ENCODE peak calls at places on chromosomes 12 and 14, in nine cellular contexts. Y is PC-3, T is spleen, L is ascending aorta, S is osteoblast, E is body of pancreas, D is iPS DF 6.9, B is A549, N is testis. M is an unnamed sample.

GRCh38 chr12:57905812-57906475 is 35.4 kb upstream of the ATP23 start:
- DNase-seq in Y (no peak), T (no peak), L (no peak), S (no peak), E (no peak), D (no peak), B (no peak), N (no peak), M (no peak)

GRCh38 chr12:131454418-131455217 is 256.3 kb upstream of the SFSWAP start:
- DNase-seq in Y (peak), T (peak), L (no peak), S (no peak), E (peak), D (peak), B (peak), N (peak), M (peak)

GRCh38 chr12:99810718-99811593 is 163.4 kb downstream of the GARIN6 start:
- DNase-seq in Y (peak), T (no peak), L (no peak), S (peak), E (peak), D (no peak), B (peak), N (peak), M (no peak)

GRCh38 chr12:46266869-46267617 is 1.8 kb downstream of the SLC38A1 start:
- DNase-seq in Y (peak), T (peak), L (no peak), S (peak), E (peak), D (no peak), B (peak), N (peak), M (peak)

GRCh38 chr14:82855912-82856381 is 1322.3 kb upstream of the SEL1L start:
- DNase-seq in Y (peak), T (no peak), L (no peak), S (no peak), E (no peak), D (no peak), B (no peak), N (no peak), M (no peak)

GRCh38 chr12:31804185-31804504 is 75.3 kb upstream of the AMN1 start:
- DNase-seq in Y (no peak), T (no peak), L (no peak), S (no peak), E (no peak), D (no peak), B (no peak), N (no peak), M (no peak)

GRCh38 chr14:68823434-68824206 is 30.8 kb upstream of the ZFP36L1 start:
- DNase-seq in Y (no peak), T (no peak), L (no peak), S (no peak), E (peak), D (no peak), B (no peak), N (no peak), M (no peak)

GRCh38 chr12:64893961-64894360 is 69.5 kb downstream of the TBC1D30 start:
- DNase-seq in Y (peak), T (no peak), L (no peak), S (peak), E (no peak), D (no peak), B (no peak), N (no peak), M (no peak)

GRCh38 chr14:72433511-72433910 is 460.4 kb downstream of the DPF3 start:
- DNase-seq in Y (peak), T (no peak), L (no peak), S (peak), E (no peak), D (no peak), B (peak), N (no peak), M (no peak)

GRCh38 chr14:85701763-85702162 is 171.8 kb downstream of the FLRT2 start:
- DNase-seq in Y (no peak), T (no peak), L (no peak), S (no peak), E (no peak), D (no peak), B (no peak), N (no peak), M (no peak)

GRCh38 chr14:74251546-74252030 is 12.3 kb downstream of the VSX2 start:
- DNase-seq in Y (peak), T (peak), L (peak), S (peak), E (peak), D (no peak), B (peak), N (peak), M (peak)

GRCh38 chr12:3772380-3772779 is 19.5 kb upstream of the CRACR2A start:
- DNase-seq in Y (no peak), T (no peak), L (no peak), S (peak), E (no peak), D (no peak), B (no peak), N (no peak), M (no peak)

GRCh38 chr14:72515779-72516770 is 377.8 kb downstream of the DPF3 start:
- DNase-seq in Y (peak), T (no peak), L (no peak), S (no peak), E (peak), D (no peak), B (no peak), N (peak), M (peak)

GRCh38 chr12:67853204-67853603 is 136.0 kb upstream of the IFNG-AS1 start:
- DNase-seq in Y (no peak), T (no peak), L (no peak), S (no peak), E (no peak), D (no peak), B (no peak), N (no peak), M (no peak)

GRCh38 chr12:23830210-23830609 is 119.3 kb downstream of the SOX5 start:
- DNase-seq in Y (no peak), T (no peak), L (no peak), S (no peak), E (no peak), D (no peak), B (no peak), N (no peak), M (no peak)

GRCh38 chr14:20692111-20692751 is 3.7 kb downstream of the ANG start:
- DNase-seq in Y (no peak), T (no peak), L (no peak), S (no peak), E (no peak), D (no peak), B (no peak), N (no peak), M (no peak)

GRCh38 chr14:42110167-42110566 is 503.5 kb downstream of the LRFN5 start:
- DNase-seq in Y (peak), T (no peak), L (no peak), S (peak), E (no peak), D (peak), B (peak), N (peak), M (peak)

GRCh38 chr12:2540535-2540941 is 254.2 kb upstream of the FKBP4 start:
- DNase-seq in Y (no peak), T (peak), L (no peak), S (no peak), E (no peak), D (no peak), B (no peak), N (no peak), M (peak)

GRCh38 chr12:76080017-76080728 is 4.3 kb downstream of the NAP1L1 start:
- DNase-seq in Y (no peak), T (no peak), L (no peak), S (no peak), E (no peak), D (no peak), B (no peak), N (no peak), M (no peak)

GRCh38 chr12:119649202-119649808 is 18.6 kb upstream of the PRKAB1 start:
- DNase-seq in Y (peak), T (no peak), L (no peak), S (no peak), E (no peak), D (no peak), B (peak), N (no peak), M (no peak)

GRCh38 chr12:88391556-88391955 is 188.7 kb downstream of the KITLG start:
- DNase-seq in Y (peak), T (no peak), L (no peak), S (peak), E (no peak), D (no peak), B (peak), N (no peak), M (no peak)

GRCh38 chr12:110022980-110023633 is 23.9 kb downstream of the ANKRD13A start:
- DNase-seq in Y (no peak), T (no peak), L (no peak), S (peak), E (no peak), D (no peak), B (no peak), N (no peak), M (no peak)

GRCh38 chr12:6223545-6223944 is 23.3 kb downstream of the CD9 start:
- DNase-seq in Y (no peak), T (no peak), L (no peak), S (no peak), E (no peak), D (no peak), B (no peak), N (no peak), M (no peak)
- H3K27ac ChIP-seq in Y (no peak), T (no peak), L (peak), S (no peak), E (no peak), D (no peak), B (no peak), N (no peak), M (no peak)

DNA sequence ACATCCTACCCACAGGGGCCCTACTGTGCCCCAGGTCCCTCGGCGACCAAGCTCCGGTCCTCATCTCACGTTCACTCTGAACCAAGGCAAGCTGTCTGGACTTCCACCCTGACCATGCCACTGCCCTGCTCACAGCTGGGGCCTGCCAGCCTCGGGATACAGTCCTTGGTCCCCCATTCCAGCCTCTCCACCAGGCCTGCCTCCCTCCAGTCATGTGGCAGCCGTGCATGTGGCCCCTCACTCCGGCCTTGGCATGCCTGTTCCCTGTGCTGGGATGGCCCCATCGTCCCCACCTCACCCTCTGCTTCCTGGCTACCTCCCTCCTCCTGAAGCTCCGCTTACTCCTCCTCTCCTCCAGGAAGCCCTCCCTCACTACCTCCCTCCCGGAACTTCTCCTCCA is 38.6 kb upstream of the DLK1 start:
- DNase-seq in Y (no peak), T (no peak), L (no peak), S (no peak), E (no peak), D (no peak), B (no peak), N (no peak), M (no peak)
- H3K27ac ChIP-seq in Y (no peak), T (no peak), L (no peak), S (no peak), E (no peak), D (no peak), B (peak), N (no peak), M (no peak)

GRCh38 chr12:121239704-121240420 is 29.9 kb downstream of the P2RX4 start:
- DNase-seq in Y (no peak), T (no peak), L (no peak), S (peak), E (no peak), D (no peak), B (no peak), N (no peak), M (no peak)
- H3K27ac ChIP-seq in Y (no peak), T (peak), L (peak), S (peak), E (no peak), D (no peak), B (no peak), N (peak), M (no peak)

DNA sequence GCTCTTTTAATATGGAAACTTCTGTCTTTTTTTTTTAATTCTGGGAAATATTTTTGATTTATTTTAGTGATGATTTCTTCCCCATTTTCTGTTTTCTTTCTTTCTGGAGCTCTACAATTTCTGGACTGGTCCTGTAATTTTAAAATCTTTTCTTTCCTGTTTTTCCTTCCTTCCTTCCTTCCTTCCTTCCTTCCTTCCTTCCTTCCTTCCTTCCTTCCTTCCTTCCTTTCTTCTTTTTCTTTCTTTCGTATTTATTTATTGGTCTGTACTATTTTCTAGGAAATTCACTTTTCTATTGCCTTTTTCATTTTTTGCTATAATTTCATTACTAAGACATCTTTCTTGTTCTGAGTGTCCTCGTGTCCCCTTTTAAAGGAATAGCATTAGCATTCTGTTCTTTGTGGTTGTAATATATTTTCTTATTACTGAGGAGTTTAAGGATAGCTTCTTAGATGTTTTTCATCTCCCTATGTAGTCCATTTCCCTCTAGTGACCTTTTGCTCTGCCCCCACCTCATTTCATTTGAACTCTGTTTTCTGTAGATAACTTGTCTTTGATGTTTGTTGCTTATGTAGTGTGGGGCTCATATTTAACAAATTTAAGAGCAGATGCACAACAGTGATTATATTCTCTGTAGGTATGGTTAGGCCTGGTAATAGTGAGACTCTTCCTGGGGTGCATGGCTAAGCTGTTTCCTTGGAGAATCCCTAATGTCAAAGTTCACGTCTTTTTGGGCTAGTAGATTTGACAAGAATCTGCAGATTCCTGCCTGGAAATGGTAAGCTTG is 38.0 kb downstream of the TBC1D15 start:
- DNase-seq in Y (no peak), T (no peak), L (no peak), S (no peak), E (no peak), D (no peak), B (no peak), N (no peak), M (no peak)
- H3K27ac ChIP-seq in Y (no peak), T (no peak), L (no peak), S (no peak), E (no peak), D (no peak), B (no peak), N (no peak), M (no peak)

GRCh38 chr14:23438130-23438893 is 2.9 kb upstream of the MYH7 start:
- DNase-seq in Y (no peak), T (no peak), L (no peak), S (no peak), E (no peak), D (no peak), B (no peak), N (peak), M (peak)
- H3K27ac ChIP-seq in Y (no peak), T (no peak), L (no peak), S (no peak), E (no peak), D (no peak), B (no peak), N (no peak), M (peak)

GRCh38 chr14:103705524-103706284 is 9.5 kb downstream of the XRCC3 start:
- DNase-seq in Y (no peak), T (peak), L (no peak), S (no peak), E (no peak), D (no peak), B (no peak), N (peak), M (no peak)
- H3K27ac ChIP-seq in Y (no peak), T (peak), L (no peak), S (no peak), E (peak), D (no peak), B (no peak), N (peak), M (peak)

M was measured in endodermal cell.